ENCODE peak calls at places on chromosomes 12 and 14, in eight cellular contexts. E is NCI-H1092 treated with DMSO at 0.1 percent for 48 hours; U is activated gamma-delta T cell; A is mucosa of gallbladder; Z is effector memory CD4-positive, alpha-beta T cell; Q is aorta; J is stimulated activated CD8-positive, alpha-beta memory T cell treated with anti-CD3 and anti-CD28 coated beads, Interleukin-4, amount 100 ng/mL, for 48 hours; K is NCI-H460. V is an unnamed sample.

GRCh38 chr12:57604454-57605307 is at the start of gene DTX3:
- DNase-seq in E (peak; percentile 36), U (no peak), A (no peak), Z (no peak), Q (no peak), J (peak; percentile 65), K (no peak), V (no peak)

GRCh38 chr12:107325075-107325474 is 231.7 kb upstream of the CRY1 start:
- DNase-seq in E (no peak), U (no peak), A (no peak), Z (no peak), Q (no peak), J (no peak), K (no peak), V (no peak)

GRCh38 chr12:120229071-120229582 is 28.2 kb upstream of the RPLP0 start:
- DNase-seq in E (no peak), U (no peak), A (no peak), Z (no peak), Q (no peak), J (no peak), K (peak; percentile 64), V (no peak)

GRCh38 chr14:50677527-50678063 is 9.5 kb upstream of the SAV1 start:
- DNase-seq in E (no peak), U (no peak), A (no peak), Z (no peak), Q (no peak), J (no peak), K (peak; percentile 54), V (no peak)

GRCh38 chr12:76763746-76764675 is at the start of gene ZDHHC17:
- DNase-seq in E (peak; percentile 90), U (peak; percentile 89), A (peak; percentile 90), Z (peak; percentile 92), Q (peak; percentile 96), J (peak; percentile 91), K (peak; percentile 86), V (peak; percentile 84)

GRCh38 chr12:2627343-2628191 is 167.2 kb upstream of the FKBP4 start:
- DNase-seq in E (peak; percentile 25), U (no peak), A (no peak), Z (no peak), Q (no peak), J (no peak), K (no peak), V (no peak)

GRCh38 chr12:96141216-96141944 is 52.8 kb upstream of the ELK3 start:
- DNase-seq in E (no peak), U (no peak), A (no peak), Z (no peak), Q (no peak), J (no peak), K (no peak), V (no peak)

GRCh38 chr12:47828967-47829482 is 9.3 kb upstream of the HDAC7 start:
- DNase-seq in E (no peak), U (no peak), A (peak; percentile 78), Z (no peak), Q (peak; percentile 92), J (no peak), K (peak; percentile 65), V (no peak)

GRCh38 chr12:54455760-54456469 is 17.5 kb downstream of the GTSF1 start:
- DNase-seq in E (no peak), U (no peak), A (no peak), Z (no peak), Q (no peak), J (no peak), K (no peak), V (no peak)

GRCh38 chr12:98355322-98355721 is 160.1 kb upstream of the TMPO start:
- DNase-seq in E (no peak), U (no peak), A (no peak), Z (no peak), Q (no peak), J (no peak), K (no peak), V (no peak)

GRCh38 chr14:72291908-72292688 is 359.9 kb downstream of the RGS6 start:
- DNase-seq in E (peak; percentile 3), U (no peak), A (peak; percentile 22), Z (no peak), Q (no peak), J (no peak), K (peak; percentile 25), V (no peak)

GRCh38 chr12:83573676-83574075 is 887.0 kb downstream of the TMTC2 start:
- DNase-seq in E (no peak), U (no peak), A (peak; percentile 31), Z (no peak), Q (no peak), J (no peak), K (peak; percentile 73), V (no peak)

GRCh38 chr12:32302218-32302826 is 97.0 kb upstream of the FGD4 start:
- DNase-seq in E (no peak), U (no peak), A (no peak), Z (no peak), Q (no peak), J (no peak), K (peak; percentile 21), V (no peak)

GRCh38 chr14:101019974-101020710 is 116.6 kb upstream of the RTL1 start:
- DNase-seq in E (no peak), U (no peak), A (no peak), Z (no peak), Q (peak; percentile 59), J (peak; percentile 1), K (no peak), V (no peak)

GRCh38 chr14:55200646-55201045 is 9.3 kb upstream of the DLGAP5 start:
- DNase-seq in E (no peak), U (no peak), A (no peak), Z (no peak), Q (no peak), J (no peak), K (no peak), V (no peak)

GRCh38 chr14:53880761-53881160 is 75.9 kb downstream of the BMP4 start:
- DNase-seq in E (no peak), U (no peak), A (no peak), Z (no peak), Q (no peak), J (no peak), K (no peak), V (no peak)

GRCh38 chr12:33349791-33350190 is 89.8 kb downstream of the SYT10 start:
- DNase-seq in E (no peak), U (no peak), A (no peak), Z (no peak), Q (no peak), J (no peak), K (no peak), V (no peak)

GRCh38 chr12:96195845-96196451 is 1.8 kb downstream of the ELK3 start:
- DNase-seq in E (no peak), U (no peak), A (no peak), Z (peak; percentile 40), Q (no peak), J (peak; percentile 67), K (no peak), V (no peak)

GRCh38 chr14:103512701-103513611 is 9.7 kb downstream of the CKB start:
- DNase-seq in E (peak; percentile 60), U (no peak), A (peak; percentile 45), Z (no peak), Q (peak; percentile 92), J (no peak), K (no peak), V (no peak)

GRCh38 chr14:37048666-37049071 is 123.7 kb downstream of the SLC25A21 start:
- DNase-seq in E (no peak), U (no peak), A (no peak), Z (no peak), Q (no peak), J (no peak), K (no peak), V (no peak)

GRCh38 chr14:69643430-69644200 is 32.2 kb downstream of the SUSD6 start:
- DNase-seq in E (peak; percentile 98), U (no peak), A (peak; percentile 83), Z (peak; percentile 50), Q (peak; percentile 79), J (peak; percentile 75), K (no peak), V (no peak)

GRCh38 chr12:110546339-110546738 is 36.8 kb downstream of the PPTC7 start:
- DNase-seq in E (no peak), U (no peak), A (no peak), Z (no peak), Q (no peak), J (no peak), K (no peak), V (no peak)

GRCh38 chr12:100234591-100235304 is 32.1 kb downstream of the DEPDC4 start:
- DNase-seq in E (peak; percentile 17), U (no peak), A (no peak), Z (no peak), Q (no peak), J (no peak), K (peak; percentile 42), V (no peak)

GRCh38 chr14:64654072-64654899 is 49.9 kb upstream of the PLEKHG3 start:
- DNase-seq in E (peak; percentile 13), U (no peak), A (no peak), Z (no peak), Q (no peak), J (no peak), K (no peak), V (no peak)

GRCh38 chr14:61889914-61890351 is 127.7 kb downstream of the SNAPC1 start:
- DNase-seq in E (no peak), U (no peak), A (no peak), Z (no peak), Q (no peak), J (peak; percentile 27), K (no peak), V (no peak)

GRCh38 chr12:19591951-19592350 is 152.7 kb downstream of the AEBP2 start:
- DNase-seq in E (no peak), U (no peak), A (no peak), Z (no peak), Q (no peak), J (no peak), K (no peak), V (no peak)

GRCh38 chr14:90300649-90301048 is 31.1 kb downstream of the NRDE2 start:
- DNase-seq in E (no peak), U (no peak), A (no peak), Z (no peak), Q (no peak), J (no peak), K (peak; percentile 38), V (no peak)

GRCh38 chr12:10147714-10148403 is 17.9 kb upstream of the CLEC7A start:
- DNase-seq in E (no peak), U (no peak), A (no peak), Z (no peak), Q (no peak), J (no peak), K (no peak), V (no peak)

GRCh38 chr14:71751264-71751663 is 181.0 kb upstream of the RGS6 start:
- DNase-seq in E (no peak), U (no peak), A (no peak), Z (no peak), Q (no peak), J (no peak), K (no peak), V (no peak)

GRCh38 chr12:26971963-26972362 is 33.7 kb downstream of the FGFR1OP2 start:
- DNase-seq in E (no peak), U (no peak), A (no peak), Z (peak; percentile 57), Q (no peak), J (peak; percentile 66), K (no peak), V (peak; percentile 32)

GRCh38 chr14:28348797-28349196 is 417.8 kb upstream of the FOXG1 start:
- DNase-seq in E (no peak), U (no peak), A (no peak), Z (no peak), Q (peak; percentile 53), J (no peak), K (no peak), V (no peak)

GRCh38 chr12:125841332-125841731 is 776.1 kb downstream of the AACS start:
- DNase-seq in E (no peak), U (no peak), A (no peak), Z (no peak), Q (no peak), J (no peak), K (no peak), V (no peak)

GRCh38 chr14:88164906-88165534 is 158.0 kb downstream of the KCNK10 start:
- DNase-seq in E (no peak), U (no peak), A (no peak), Z (no peak), Q (no peak), J (no peak), K (no peak), V (no peak)

GRCh38 chr12:63995512-63995911 is 151.0 kb downstream of the SRGAP1 start:
- DNase-seq in E (no peak), U (no peak), A (no peak), Z (no peak), Q (no peak), J (no peak), K (no peak), V (no peak)

V was measured in T-helper 1 cell.